ENCODE peak calls at places on chromosome 6, in six cellular contexts. D is A549, H is left lung, O is right cardiac atrium, N is MM.1S, M is MG63. L is an unnamed sample.

GRCh38 chr6:134604014-134604676 is 286.2 kb upstream of the SGK1 start:
- DNase-seq in D (no peak), H (no peak), O (no peak), N (no peak), M (no peak), L (no peak)

GRCh38 chr6:47135772-47136171 is 93.6 kb upstream of the ADGRF1 start:
- DNase-seq in D (peak; percentile 91), H (no peak), O (no peak), N (no peak), M (no peak), L (no peak)

GRCh38 chr6:92942549-92942948 is 476.8 kb downstream of the EPHA7 start:
- DNase-seq in D (no peak), H (no peak), O (no peak), N (no peak), M (no peak), L (no peak)

GRCh38 chr6:139146317-139146726 is 11.4 kb downstream of the HECA start:
- DNase-seq in D (no peak), H (no peak), O (no peak), N (no peak), M (no peak), L (no peak)

GRCh38 chr6:3001773-3002293 is 2.1 kb downstream of the NQO2 start:
- DNase-seq in D (peak; percentile 88), H (no peak), O (peak; percentile 32), N (peak; percentile 86), M (peak; percentile 24), L (peak; percentile 26)

GRCh38 chr6:31446481-31446880 is 43.1 kb downstream of the MICA start:
- DNase-seq in D (no peak), H (no peak), O (no peak), N (no peak), M (no peak), L (no peak)

GRCh38 chr6:89217308-89217999 is at the start of gene GABRR1:
- DNase-seq in D (no peak), H (no peak), O (no peak), N (no peak), M (no peak), L (no peak)

GRCh38 chr6:155352812-155353211 is 38.5 kb upstream of the TFB1M start:
- DNase-seq in D (no peak), H (no peak), O (no peak), N (no peak), M (no peak), L (no peak)

GRCh38 chr6:157892363-157892878 is 69.4 kb downstream of the SNX9 start:
- DNase-seq in D (no peak), H (no peak), O (no peak), N (no peak), M (no peak), L (peak; percentile 41)

GRCh38 chr6:1910621-1911407 is 301.1 kb downstream of the FOXC1 start:
- DNase-seq in D (no peak), H (no peak), O (no peak), N (no peak), M (no peak), L (no peak)

GRCh38 chr6:21593927-21594421 is 423 bp downstream of the SOX4 start:
- DNase-seq in D (no peak), H (no peak), O (no peak), N (peak; percentile 48), M (peak; percentile 47), L (peak; percentile 6)

GRCh38 chr6:19905584-19905983 is 68.4 kb downstream of the ID4 start:
- DNase-seq in D (no peak), H (no peak), O (no peak), N (no peak), M (no peak), L (no peak)

GRCh38 chr6:168132531-168133184 is 53.6 kb upstream of the FRMD1 start:
- DNase-seq in D (peak; percentile 49), H (no peak), O (peak; percentile 89), N (no peak), M (peak; percentile 73), L (no peak)

GRCh38 chr6:36805107-36805797 is 34.0 kb downstream of the CPNE5 start:
- DNase-seq in D (no peak), H (no peak), O (no peak), N (no peak), M (no peak), L (no peak)

GRCh38 chr6:85637579-85637978 is 5.1 kb downstream of the SYNCRIP start:
- DNase-seq in D (no peak), H (no peak), O (no peak), N (no peak), M (no peak), L (no peak)

GRCh38 chr6:23224540-23224939 is 655.2 kb downstream of the HDGFL1 start:
- DNase-seq in D (no peak), H (no peak), O (no peak), N (peak; percentile 46), M (no peak), L (no peak)
- H3K9me3 ChIP-seq in D (no peaks in the 10 kb centered on the region), H (no peaks in the 10 kb centered on the region), O (no peaks in the 10 kb centered on the region), N (no peaks in the 10 kb centered on the region), M (no peaks in the 10 kb centered on the region), L (no peaks in the 10 kb centered on the region)

DNA sequence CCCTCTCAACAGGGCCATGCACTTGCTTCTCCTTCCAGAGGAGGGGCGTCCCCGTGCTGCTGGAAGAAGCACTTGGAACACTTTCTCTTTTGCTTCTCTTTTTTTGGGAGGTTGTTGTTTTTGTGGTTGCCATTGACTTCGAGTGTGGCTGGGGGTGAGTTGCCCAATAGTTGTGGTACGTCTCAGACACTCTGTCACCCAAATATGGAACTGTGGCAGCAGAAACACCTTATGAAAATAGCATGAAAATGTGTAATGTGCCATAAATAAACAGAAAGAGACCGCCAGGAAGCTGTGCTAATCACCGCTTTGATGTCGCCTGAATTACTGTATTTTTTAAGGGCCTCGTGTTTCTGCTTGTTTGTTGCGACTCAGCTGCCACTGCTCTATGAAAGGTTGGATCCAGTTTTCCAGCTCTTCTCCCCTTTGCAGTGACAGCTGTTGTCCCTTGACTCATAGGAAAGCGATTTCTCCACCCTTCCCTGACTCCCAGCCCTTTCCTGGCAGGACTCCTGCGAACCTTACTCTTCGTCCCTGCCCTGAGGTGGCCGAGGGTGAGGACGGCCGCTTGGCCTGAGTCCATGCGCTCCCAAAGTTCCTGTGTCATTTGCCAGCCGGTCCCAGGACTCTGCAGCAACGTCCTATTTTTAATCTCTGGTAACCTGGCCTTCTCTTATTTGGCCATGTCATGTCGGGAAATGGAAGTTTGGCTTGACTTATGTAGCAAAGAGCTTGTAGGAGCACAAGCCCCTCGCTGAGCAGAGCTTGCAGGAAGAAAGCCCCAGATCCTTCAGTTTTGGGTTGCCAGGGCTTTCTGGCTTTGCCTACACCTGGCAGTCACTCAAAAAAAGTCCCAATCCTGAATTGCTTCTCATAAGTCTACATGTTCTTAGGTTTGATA is 694.6 kb downstream of the QKI start:
- DNase-seq in D (peak; percentile 15), H (no peak), O (peak; percentile 91), N (no peak), M (peak; percentile 85), L (no peak)
- H3K4me3 ChIP-seq in D (no peak overlapping the region), H (no peak overlapping the region), O (peak overlapping the region; percentile 19), N (no peak overlapping the region), M (peak overlapping the region; percentile 1), L (no peak overlapping the region)

DNA sequence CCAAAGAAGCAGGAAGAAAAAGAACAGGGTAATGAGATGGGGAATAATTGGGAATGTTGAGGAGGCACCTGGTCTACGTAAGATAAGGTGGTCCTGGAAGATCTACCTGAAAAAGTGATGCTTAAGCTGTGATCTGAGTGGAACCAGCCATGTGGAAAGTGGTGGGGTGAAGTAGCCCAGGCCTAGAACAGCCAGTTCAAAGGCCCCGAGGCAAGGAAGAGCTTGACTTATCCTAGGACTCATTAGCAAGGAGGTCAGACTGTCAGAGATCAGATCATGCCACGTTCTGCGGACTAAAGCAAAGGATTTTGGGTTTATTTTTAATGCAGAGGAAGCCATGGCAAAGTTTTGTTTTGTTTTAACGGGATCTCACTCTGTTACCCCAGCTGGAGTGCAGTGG is 5.1 kb downstream of the SYCP2L start:
- DNase-seq in D (no peak), H (no peak), O (no peak), N (no peak), M (no peak), L (no peak)
- H3K9me3 ChIP-seq in D (no peaks in the 10 kb centered on the region), H (no peaks in the 10 kb centered on the region), O (no peaks in the 10 kb centered on the region), N (no peaks in the 10 kb centered on the region), M (peaks cover 8% of the 10 kb centered on the region), L (no peaks in the 10 kb centered on the region)

GRCh38 chr6:34648808-34649207 is 47.8 kb downstream of the ILRUN start:
- DNase-seq in D (no peak), H (no peak), O (no peak), N (no peak), M (no peak), L (no peak)
- H3K4me3 ChIP-seq in D (no peak overlapping the region), H (no peak overlapping the region), O (no peak overlapping the region), N (no peak overlapping the region), M (no peak overlapping the region), L (no peak overlapping the region)

GRCh38 chr6:354631-355280 is 36.8 kb upstream of the IRF4 start:
- DNase-seq in D (no peak), H (no peak), O (no peak), N (no peak), M (no peak), L (no peak)
- H3K9me3 ChIP-seq in D (no peaks in the 10 kb centered on the region), H (no peaks in the 10 kb centered on the region), O (no peaks in the 10 kb centered on the region), N (no peaks in the 10 kb centered on the region), M (no peaks in the 10 kb centered on the region), L (no peaks in the 10 kb centered on the region)

GRCh38 chr6:28269492-28269891 is 2.5 kb downstream of the ZSCAN26 start:
- DNase-seq in D (peak; percentile 43), H (no peak), O (no peak), N (no peak), M (peak; percentile 32), L (no peak)
- H3K4me3 ChIP-seq in D (no peak overlapping the region), H (no peak overlapping the region), O (no peak overlapping the region), N (no peak overlapping the region), M (no peak overlapping the region), L (no peak overlapping the region)

DNA sequence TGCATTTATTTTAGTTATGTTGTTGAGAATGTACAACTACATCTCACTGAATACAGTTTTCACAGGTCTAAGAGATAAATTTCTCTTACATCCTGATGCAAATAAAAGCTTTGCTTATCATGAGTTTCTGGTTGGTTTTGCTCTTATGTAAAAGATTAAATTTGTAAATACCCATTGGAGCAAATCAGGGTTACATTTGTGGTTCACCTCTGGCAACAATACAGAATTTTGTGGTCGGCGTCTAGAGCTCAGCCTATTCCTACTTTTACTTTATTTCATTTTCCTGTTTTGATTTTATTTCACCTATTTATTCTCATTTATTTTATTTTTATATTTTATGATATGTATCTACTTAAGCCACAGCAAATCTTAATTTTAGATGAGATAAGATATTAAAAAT is 271.9 kb upstream of the MARCKS start:
- DNase-seq in D (no peak), H (no peak), O (no peak), N (no peak), M (no peak), L (no peak)
- H3K9me3 ChIP-seq in D (no peaks in the 10 kb centered on the region), H (no peaks in the 10 kb centered on the region), O (no peaks in the 10 kb centered on the region), N (no peaks in the 10 kb centered on the region), M (no peaks in the 10 kb centered on the region), L (no peaks in the 10 kb centered on the region)